ENCODE peak calls at places on chromosomes 6 and 20, in five cellular contexts. L is GM03348, O is amniotic stem cell, H is activated B cell treated with CpG ODN at 0.5 μM for 24 hours, W is heart right ventricle. D is an unnamed sample.

GRCh38 chr6:2385584-2385983 is 140.2 kb upstream of the GMDS start:
- DNase-seq in L (no peak), O (no peak), H (no peak), W (no peak), D (no peak)

GRCh38 chr6:158711264-158711663 is 61.4 kb downstream of the SYTL3 start:
- DNase-seq in L (no peak), O (no peak), H (no peak), W (no peak), D (no peak)

GRCh38 chr6:111750753-111751684 is 122.2 kb downstream of the FYN start:
- DNase-seq in L (no peak), O (no peak), H (no peak), W (no peak), D (no peak)

GRCh38 chr6:21001736-21002135 is 467.5 kb downstream of the CDKAL1 start:
- DNase-seq in L (peak), O (no peak), H (no peak), W (no peak), D (no peak)

GRCh38 chr6:78436335-78436734 is 431.0 kb upstream of the IRAK1BP1 start:
- DNase-seq in L (peak), O (peak), H (no peak), W (no peak), D (no peak)

GRCh38 chr20:17641520-17641964 is 40.5 kb downstream of the RRBP1 start:
- DNase-seq in L (no peak), O (no peak), H (no peak), W (no peak), D (no peak)

GRCh38 chr6:52482903-52483670 is 62.9 kb downstream of the EFHC1 start:
- DNase-seq in L (no peak), O (no peak), H (no peak), W (no peak), D (no peak)

GRCh38 chr6:45454008-45454911 is 76.5 kb upstream of the SUPT3H start:
- DNase-seq in L (peak), O (no peak), H (no peak), W (no peak), D (no peak)

GRCh38 chr6:81340946-81341345 is 411.5 kb downstream of the TENT5A start:
- DNase-seq in L (no peak), O (no peak), H (no peak), W (no peak), D (no peak)

GRCh38 chr20:5674176-5674660 is 76.0 kb upstream of the SHLD1 start:
- DNase-seq in L (no peak), O (no peak), H (no peak), W (no peak), D (no peak)

GRCh38 chr6:134830194-134830593 is 119.7 kb downstream of the ALDH8A1 start:
- DNase-seq in L (no peak), O (no peak), H (no peak), W (no peak), D (no peak)

GRCh38 chr6:34234667-34235604 is 1.7 kb upstream of the HMGA1 start:
- DNase-seq in L (no peak), O (no peak), H (no peak), W (peak), D (no peak)

GRCh38 chr20:46330831-46331371 is 22.6 kb upstream of the CDH22 start:
- DNase-seq in L (no peak), O (no peak), H (no peak), W (no peak), D (no peak)

GRCh38 chr20:59365611-59366284 is 65.3 kb downstream of the EDN3 start:
- DNase-seq in L (no peak), O (no peak), H (no peak), W (no peak), D (no peak)

GRCh38 chr20:24420567-24420966 is 48.9 kb upstream of the SYNDIG1 start:
- DNase-seq in L (no peak), O (no peak), H (no peak), W (no peak), D (no peak)

GRCh38 chr20:10581823-10582222 is 92.0 kb downstream of the JAG1 start:
- DNase-seq in L (peak), O (no peak), H (no peak), W (no peak), D (no peak)

GRCh38 chr6:22145823-22146379 is 150.9 kb downstream of the PRL start:
- DNase-seq in L (peak), O (peak), H (no peak), W (no peak), D (no peak)

GRCh38 chr20:32535316-32535952 is 49.7 kb downstream of the NOL4L start:
- DNase-seq in L (no peak), O (no peak), H (no peak), W (no peak), D (no peak)

GRCh38 chr20:17225891-17226409 is 890 bp upstream of the PCSK2 start:
- DNase-seq in L (no peak), O (no peak), H (no peak), W (peak), D (no peak)

GRCh38 chr6:93677297-93677965 is 258.1 kb upstream of the EPHA7 start:
- DNase-seq in L (no peak), O (no peak), H (no peak), W (no peak), D (no peak)

GRCh38 chr6:96016781-96017180 is 1.0 kb downstream of the FUT9 start:
- DNase-seq in L (no peak), O (no peak), H (no peak), W (no peak), D (no peak)

GRCh38 chr20:17823382-17824144 is 123.8 kb downstream of the BANF2 start:
- DNase-seq in L (no peak), O (no peak), H (no peak), W (no peak), D (no peak)

GRCh38 chr20:22341508-22341907 is 242.9 kb downstream of the FOXA2 start:
- DNase-seq in L (no peak), O (no peak), H (no peak), W (no peak), D (no peak)

GRCh38 chr6:28489366-28490190 is 26.0 kb downstream of the GPX6 start:
- DNase-seq in L (peak), O (peak), H (no peak), W (no peak), D (peak)

GRCh38 chr20:41717464-41717863 is 99.3 kb upstream of the CHD6 start:
- DNase-seq in L (peak), O (no peak), H (no peak), W (no peak), D (no peak)

GRCh38 chr20:13017883-13018535 is 9.2 kb downstream of the SPTLC3 start:
- DNase-seq in L (no peak), O (no peak), H (no peak), W (no peak), D (no peak)

GRCh38 chr6:36781669-36782068 is 57.6 kb downstream of the CPNE5 start:
- DNase-seq in L (no peak), O (no peak), H (no peak), W (no peak), D (no peak)

GRCh38 chr6:105322499-105323231 is 80.2 kb downstream of the PREP start:
- DNase-seq in L (no peak), O (no peak), H (no peak), W (no peak), D (no peak)

GRCh38 chr6:37500294-37500608 is 558 bp upstream of the CCDC167 start:
- DNase-seq in L (no peak), O (no peak), H (no peak), W (no peak), D (no peak)

GRCh38 chr6:10837692-10837996 is 695 bp downstream of the MAK start:
- DNase-seq in L (peak), O (no peak), H (no peak), W (no peak), D (no peak)

GRCh38 chr6:147531321-147531720 is 22.8 kb downstream of the SAMD5 start:
- DNase-seq in L (no peak), O (no peak), H (no peak), W (no peak), D (no peak)